ENCODE peak calls at places on chromosomes 1 and 21, in four cellular contexts. Q, V, T and K are unnamed samples.

GRCh38 chr1:53525595-53525994 is 66.4 kb downstream of the DMRTB1 start:
- DNase-seq in Q (no peak), V (peak; percentile 66), T (no peak), K (no peak)

GRCh38 chr1:12518956-12519707 is 98.9 kb downstream of the DHRS3 start:
- DNase-seq in Q (no peak), V (no peak), T (no peak), K (no peak)

GRCh38 chr1:23026573-23026972 is 7.3 kb downstream of the KDM1A start:
- DNase-seq in Q (no peak), V (no peak), T (no peak), K (no peak)

GRCh38 chr1:44807364-44808062 is 362 bp upstream of the DYNLT4 start:
- DNase-seq in Q (peak; percentile 98), V (peak; percentile 60), T (peak; percentile 99), K (peak; percentile 98)

GRCh38 chr1:185969028-185969427 is 234.8 kb downstream of the HMCN1 start:
- DNase-seq in Q (no peak), V (no peak), T (no peak), K (no peak)

GRCh38 chr21:46196733-46197132 is 12.5 kb upstream of the SPATC1L start:
- DNase-seq in Q (no peak), V (peak; percentile 5), T (no peak), K (no peak)

GRCh38 chr1:38662141-38662540 is 197.4 kb downstream of the RRAGC start:
- DNase-seq in Q (no peak), V (no peak), T (no peak), K (no peak)

GRCh38 chr1:173414539-173414938 is 62.6 kb upstream of the PRDX6 start:
- DNase-seq in Q (no peak), V (no peak), T (no peak), K (no peak)

GRCh38 chr1:19430121-19431068 is 54.9 kb downstream of the CAPZB start:
- DNase-seq in Q (peak; percentile 93), V (no peak), T (no peak), K (peak; percentile 46)

GRCh38 chr1:116502915-116503314 is 67.9 kb downstream of the CD58 start:
- DNase-seq in Q (no peak), V (no peak), T (no peak), K (no peak)

GRCh38 chr1:202586018-202586821 is 124.0 kb downstream of the SYT2 start:
- DNase-seq in Q (peak; percentile 50), V (peak; percentile 44), T (no peak), K (no peak)

GRCh38 chr21:46562472-46562871 is 42.4 kb downstream of the S100B start:
- DNase-seq in Q (no peak), V (no peak), T (no peak), K (no peak)

GRCh38 chr1:40983286-40983685 is 3.8 kb downstream of the CTPS1 start:
- DNase-seq in Q (no peak), V (no peak), T (no peak), K (no peak)

GRCh38 chr1:54111624-54112023 is 41.2 kb downstream of the CDCP2 start:
- DNase-seq in Q (no peak), V (no peak), T (no peak), K (no peak)

GRCh38 chr21:45617021-45617930 is 26.2 kb upstream of the PCBP3 start:
- DNase-seq in Q (no peak), V (no peak), T (no peak), K (no peak)

GRCh38 chr1:17617787-17618557 is 78.5 kb downstream of the ARHGEF10L start:
- DNase-seq in Q (no peak), V (no peak), T (no peak), K (no peak)

GRCh38 chr1:153349363-153350340 is 1.0 kb upstream of the PGLYRP4 start:
- DNase-seq in Q (no peak), V (no peak), T (no peak), K (no peak)

GRCh38 chr1:160681067-160681890 is 30.3 kb downstream of the CD48 start:
- DNase-seq in Q (peak; percentile 62), V (peak; percentile 19), T (peak; percentile 98), K (peak; percentile 78)

GRCh38 chr21:28100366-28100765 is 892.3 kb downstream of the LTN1 start:
- DNase-seq in Q (no peak), V (no peak), T (no peak), K (no peak)

GRCh38 chr1:216750031-216750627 is 26.9 kb upstream of the ESRRG start:
- DNase-seq in Q (peak; percentile 21), V (peak; percentile 33), T (peak; percentile 71), K (no peak)

GRCh38 chr1:165933446-165934170 is 106.2 kb downstream of the UCK2 start:
- DNase-seq in Q (no peak), V (no peak), T (no peak), K (no peak)

GRCh38 chr1:160419838-160420169 is 19.4 kb downstream of the VANGL2 start:
- DNase-seq in Q (no peak), V (no peak), T (no peak), K (no peak)

GRCh38 chr1:31243451-31244286 is 4.0 kb upstream of the NKAIN1 start:
- DNase-seq in Q (no peak), V (no peak), T (no peak), K (no peak)

GRCh38 chr1:157968951-157969350 is 24.5 kb upstream of the KIRREL1 start:
- DNase-seq in Q (no peak), V (no peak), T (no peak), K (no peak)

GRCh38 chr1:182217071-182217470 is 155.6 kb upstream of the ZNF648 start:
- DNase-seq in Q (no peak), V (no peak), T (no peak), K (peak; percentile 23)

GRCh38 chr1:29209173-29209572 is 21.6 kb downstream of the MECR start:
- DNase-seq in Q (no peak), V (no peak), T (no peak), K (no peak)

GRCh38 chr1:156623946-156624813 is 5.0 kb downstream of the HAPLN2 start:
- DNase-seq in Q (no peak), V (peak; percentile 87), T (peak; percentile 81), K (no peak)

GRCh38 chr1:156191292-156191954 is 2.5 kb upstream of the SLC25A44 start:
- DNase-seq in Q (peak; percentile 31), V (no peak), T (no peak), K (no peak)

GRCh38 chr1:67629370-67630075 is 55.5 kb upstream of the GADD45A start:
- DNase-seq in Q (no peak), V (no peak), T (no peak), K (no peak)

GRCh38 chr1:225449261-225449660 is 21.4 kb upstream of the LBR start:
- DNase-seq in Q (no peak), V (no peak), T (no peak), K (peak; percentile 64)

GRCh38 chr1:157137773-157138219 is 399 bp downstream of the ETV3 start:
- DNase-seq in Q (no peak), V (peak; percentile 38), T (no peak), K (no peak)

GRCh38 chr1:53543130-53543770 is 84.1 kb downstream of the DMRTB1 start:
- DNase-seq in Q (no peak), V (peak; percentile 56), T (no peak), K (no peak)

GRCh38 chr21:45276620-45277019 is 11.1 kb downstream of the POFUT2 start:
- DNase-seq in Q (no peak), V (no peak), T (no peak), K (no peak)

GRCh38 chr1:9312183-9312582 is 19.5 kb downstream of the SPSB1 start:
- DNase-seq in Q (peak; percentile 38), V (no peak), T (no peak), K (no peak)

GRCh38 chr1:32907435-32907834 is 6.2 kb upstream of the TMEM54 start:
- DNase-seq in Q (no peak), V (peak; percentile 6), T (no peak), K (no peak)

DNA sequence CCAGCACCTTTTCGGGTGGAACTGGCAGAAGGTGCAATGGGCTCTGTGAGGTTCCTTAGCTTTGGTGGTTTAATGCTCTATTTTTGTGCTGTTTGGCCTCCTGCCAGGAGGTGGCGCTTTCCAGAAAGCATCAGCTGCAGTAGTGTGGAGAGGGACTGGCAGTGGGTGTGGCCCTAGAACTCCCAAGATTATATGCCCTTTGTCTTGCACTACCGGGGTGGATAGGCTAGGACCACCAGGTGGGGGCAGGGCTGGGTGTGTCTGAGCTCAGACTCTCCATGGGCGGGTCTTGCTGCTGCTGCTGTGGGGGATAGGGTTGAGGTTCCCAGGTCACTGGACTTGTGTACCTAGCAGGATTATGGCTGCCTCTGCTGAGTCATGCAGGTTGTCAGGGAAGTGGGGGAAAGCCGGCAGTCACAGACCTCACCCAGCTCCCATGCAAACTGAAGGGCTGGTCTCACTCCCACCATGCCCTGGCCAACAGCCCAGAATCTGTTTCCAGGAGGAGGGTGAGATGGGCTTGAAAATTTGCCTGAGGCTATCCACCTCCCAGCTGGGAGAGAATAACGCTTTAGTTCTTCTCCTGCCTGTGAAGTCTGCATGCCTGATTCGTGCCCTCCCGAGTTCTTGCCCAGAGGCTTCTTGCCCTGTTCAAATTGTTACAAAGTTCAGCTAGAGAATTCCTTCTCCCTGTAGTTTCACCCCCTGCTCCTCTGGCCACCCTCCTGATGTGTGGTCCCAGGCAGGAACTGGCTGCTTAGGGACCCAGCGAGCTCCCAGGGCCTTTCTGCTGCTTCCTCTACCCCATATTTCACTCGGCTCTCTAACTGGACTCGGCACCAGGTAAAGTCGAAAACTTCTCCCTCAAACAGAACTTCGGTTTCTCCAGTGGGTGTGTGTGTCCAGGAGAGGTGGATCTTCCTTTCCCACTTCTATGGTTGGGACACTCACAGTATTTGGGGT is 76.5 kb upstream of the BTG3 start:
- DNase-seq in Q (peak; percentile 33), V (no peak), T (no peak), K (peak; percentile 4)
- TF ChIP-seq YY1 in Q (no peak), V (no peak), T (peak; percentile 24), K (no peak)

GRCh38 chr1:69315823-69316222 is 251.9 kb upstream of the LRRC7 start:
- DNase-seq in Q (no peak), V (peak; percentile 50), T (peak; percentile 32), K (no peak)

GRCh38 chr1:69315416-69315815 is 252.3 kb upstream of the LRRC7 start:
- DNase-seq in Q (no peak), V (no peak), T (no peak), K (no peak)

GRCh38 chr1:69319287-69319686 is 248.4 kb upstream of the LRRC7 start:
- DNase-seq in Q (no peak), V (no peak), T (no peak), K (no peak)

GRCh38 chr1:69321311-69321710 is 246.4 kb upstream of the LRRC7 start:
- DNase-seq in Q (no peak), V (no peak), T (no peak), K (no peak)

GRCh38 chr1:69320679-69321310 is 246.9 kb upstream of the LRRC7 start:
- DNase-seq in Q (no peak), V (no peak), T (no peak), K (no peak)
- TF ChIP-seq YY1 in Q (no peak), V (no peak), T (no peak), K (no peak)

GRCh38 chr1:96346708-96347107 is 374.9 kb upstream of the PTBP2 start:
- DNase-seq in Q (no peak), V (no peak), T (no peak), K (no peak)
- TF ChIP-seq YY1 in Q (no peak), V (no peak), T (no peak), K (no peak)

GRCh38 chr1:59008599-59009347 is 224.9 kb upstream of the JUN start:
- DNase-seq in Q (no peak), V (no peak), T (no peak), K (no peak)

GRCh38 chr1:59006932-59007331 is 223.1 kb upstream of the JUN start:
- DNase-seq in Q (no peak), V (no peak), T (no peak), K (no peak)

GRCh38 chr1:59006309-59006698 is 222.5 kb upstream of the JUN start:
- DNase-seq in Q (no peak), V (no peak), T (no peak), K (no peak)

GRCh38 chr1:59007429-59007819 is 223.6 kb upstream of the JUN start:
- DNase-seq in Q (no peak), V (no peak), T (no peak), K (no peak)

GRCh38 chr1:59007820-59008598 is 224.2 kb upstream of the JUN start:
- DNase-seq in Q (no peak), V (no peak), T (no peak), K (no peak)
- TF ChIP-seq YY1 in Q (no peak), V (peak; percentile 73), T (no peak), K (no peak)